ENCODE peak calls at places on chromosomes 13 and 19, in eight cellular contexts. K, O, D, P, A, B, R and M are unnamed samples.

GRCh38 chr19:46631481-46631880 is 4.5 kb downstream of the GNG8 start:
- DNase-seq in K (no peak), O (no peak), D (no peak), P (no peak), A (no peak), B (no peak), R (no peak), M (no peak)

GRCh38 chr13:85316501-85316900 is 482.7 kb downstream of the SLITRK6 start:
- DNase-seq in K (no peak), O (no peak), D (no peak), P (no peak), A (no peak), B (no peak), R (no peak), M (no peak)

GRCh38 chr19:6424939-6425731 is 524 bp upstream of the KHSRP start:
- DNase-seq in K (peak), O (peak), D (peak), P (peak), A (peak), B (peak), R (peak), M (peak)

GRCh38 chr19:16417660-16418596 is 53.8 kb downstream of the EPS15L1 start:
- DNase-seq in K (peak), O (peak), D (peak), P (peak), A (peak), B (peak), R (peak), M (no peak)

GRCh38 chr19:34366670-34367423 is 1.9 kb downstream of the GPI start:
- DNase-seq in K (no peak), O (no peak), D (peak), P (no peak), A (no peak), B (no peak), R (no peak), M (no peak)

GRCh38 chr13:101181076-101181685 is 235.1 kb downstream of the NALCN start:
- DNase-seq in K (no peak), O (no peak), D (no peak), P (no peak), A (no peak), B (no peak), R (no peak), M (no peak)

GRCh38 chr13:47463726-47464125 is 537.3 kb downstream of the SUCLA2 start:
- DNase-seq in K (no peak), O (no peak), D (no peak), P (no peak), A (no peak), B (peak), R (no peak), M (no peak)

GRCh38 chr19:44803442-44804428 is 5.2 kb upstream of the BCAM start:
- DNase-seq in K (no peak), O (no peak), D (no peak), P (no peak), A (no peak), B (no peak), R (no peak), M (no peak)

GRCh38 chr19:1453525-1454371 is 3.8 kb downstream of the APC2 start:
- DNase-seq in K (no peak), O (no peak), D (peak), P (no peak), A (no peak), B (peak), R (no peak), M (peak)

GRCh38 chr13:99636306-99636705 is 135.0 kb downstream of the TM9SF2 start:
- DNase-seq in K (no peak), O (no peak), D (no peak), P (no peak), A (no peak), B (peak), R (no peak), M (no peak)

GRCh38 chr13:110258876-110259631 is 47.9 kb downstream of the COL4A1 start:
- DNase-seq in K (no peak), O (no peak), D (no peak), P (no peak), A (no peak), B (no peak), R (no peak), M (no peak)

GRCh38 chr13:33817843-33818661 is at the start of gene RFC3:
- DNase-seq in K (peak), O (peak), D (peak), P (peak), A (peak), B (peak), R (peak), M (peak)

GRCh38 chr13:114339779-114340534 is 25.7 kb downstream of the CHAMP1 start:
- DNase-seq in K (no peak), O (peak), D (peak), P (no peak), A (peak), B (no peak), R (peak), M (no peak)

GRCh38 chr13:40706439-40706838 is 40.0 kb upstream of the FOXO1 start:
- DNase-seq in K (no peak), O (no peak), D (no peak), P (no peak), A (no peak), B (no peak), R (no peak), M (no peak)

GRCh38 chr13:111338841-111339240 is 18.4 kb downstream of the TEX29 start:
- DNase-seq in K (no peak), O (no peak), D (no peak), P (no peak), A (no peak), B (no peak), R (no peak), M (no peak)

GRCh38 chr19:48896191-48896720 is 2.3 kb downstream of the TULP2 start:
- DNase-seq in K (no peak), O (no peak), D (no peak), P (no peak), A (no peak), B (peak), R (no peak), M (peak)

GRCh38 chr13:27661017-27661416 is 39.3 kb downstream of the POLR1D start:
- DNase-seq in K (no peak), O (no peak), D (no peak), P (no peak), A (no peak), B (no peak), R (no peak), M (no peak)

GRCh38 chr19:58561373-58562125 is 3.1 kb upstream of the UBE2M start:
- DNase-seq in K (no peak), O (no peak), D (no peak), P (no peak), A (no peak), B (no peak), R (no peak), M (no peak)

GRCh38 chr13:98083507-98083906 is 59.4 kb upstream of the FARP1 start:
- DNase-seq in K (no peak), O (no peak), D (peak), P (no peak), A (no peak), B (no peak), R (no peak), M (no peak)

GRCh38 chr19:38004505-38005223 is 97.7 kb downstream of the SIPA1L3 start:
- DNase-seq in K (no peak), O (no peak), D (peak), P (no peak), A (no peak), B (peak), R (no peak), M (peak)

GRCh38 chr19:58356236-58356970 is 3.1 kb upstream of the A1BG start:
- DNase-seq in K (no peak), O (peak), D (peak), P (no peak), A (peak), B (no peak), R (no peak), M (no peak)

GRCh38 chr19:12015015-12015752 is 20.3 kb downstream of the ZNF433 start:
- DNase-seq in K (no peak), O (no peak), D (no peak), P (no peak), A (no peak), B (no peak), R (no peak), M (no peak)

GRCh38 chr19:5058456-5059190 is 89.7 kb downstream of the KDM4B start:
- DNase-seq in K (no peak), O (no peak), D (peak), P (no peak), A (no peak), B (no peak), R (no peak), M (no peak)

GRCh38 chr19:16025108-16026101 is 50.9 kb upstream of the TPM4 start:
- DNase-seq in K (no peak), O (no peak), D (peak), P (no peak), A (no peak), B (peak), R (no peak), M (no peak)

GRCh38 chr13:39415403-39415802 is 187.6 kb downstream of the LHFPL6 start:
- DNase-seq in K (no peak), O (no peak), D (peak), P (no peak), A (no peak), B (peak), R (no peak), M (no peak)

GRCh38 chr13:24460256-24460655 is 52.3 kb downstream of the PARP4 start:
- DNase-seq in K (no peak), O (no peak), D (no peak), P (no peak), A (no peak), B (no peak), R (no peak), M (no peak)